ENCODE peak calls at places on chromosome X, in nine cellular contexts. J is effector memory CD8-positive, alpha-beta T cell; L is pons; X is cardiac fibroblast; G is M059J; C is activated CD4-positive, alpha-beta T cell treated with anti-CD3 and anti-CD28 coated beads, Interleukin-2, amount 50 U/mL, for 48 hours; E is nephron progenitor cell; T is cardiac muscle cell; O is left cardiac atrium. V is an unnamed sample.

GRCh38 chrX:49139713-49140112 is 16.2 kb upstream of the GPKOW start:
- DNase-seq in J (no peak), L (no peak), X (no peak), G (no peak), C (no peak), E (no peak), T (no peak), O (no peak), V (no peak)

GRCh38 chrX:47540754-47541538 is 20.1 kb upstream of the ARAF start:
- DNase-seq in J (no peak), L (peak; percentile 97), X (peak; percentile 93), G (peak; percentile 92), C (no peak), E (peak; percentile 47), T (peak; percentile 94), O (peak; percentile 73), V (peak; percentile 55)

GRCh38 chrX:51407520-51408409 is 75.1 kb downstream of the NUDT10 start:
- DNase-seq in J (no peak), L (no peak), X (no peak), G (no peak), C (no peak), E (no peak), T (no peak), O (no peak), V (no peak)

GRCh38 chrX:115560978-115561604 is at the start of gene PLS3:
- DNase-seq in J (no peak), L (peak; percentile 76), X (peak; percentile 88), G (peak; percentile 95), C (peak; percentile 6), E (peak; percentile 84), T (peak; percentile 92), O (peak; percentile 87), V (peak; percentile 61)

GRCh38 chrX:283115-283845 is 2.1 kb downstream of the PLCXD1 start:
- DNase-seq in J (peak; percentile 91), L (peak; percentile 94), X (peak; percentile 89), G (peak; percentile 86), C (peak; percentile 92), E (peak; percentile 91), T (peak; percentile 90), O (peak; percentile 91), V (peak; percentile 72)

GRCh38 chrX:131746491-131746968 is 202.7 kb downstream of the OR13H1 start:
- DNase-seq in J (no peak), L (no peak), X (no peak), G (peak; percentile 45), C (no peak), E (no peak), T (no peak), O (peak; percentile 86), V (peak; percentile 13)

GRCh38 chrX:103453655-103454054 is 65.6 kb downstream of the RAB40A start:
- DNase-seq in J (no peak), L (no peak), X (peak; percentile 97), G (peak; percentile 85), C (no peak), E (no peak), T (peak; percentile 90), O (no peak), V (peak; percentile 9)

GRCh38 chrX:50448565-50448964 is 22.1 kb downstream of the DGKK start:
- DNase-seq in J (no peak), L (no peak), X (peak; percentile 4), G (peak; percentile 31), C (no peak), E (no peak), T (no peak), O (no peak), V (peak; percentile 3)

GRCh38 chrX:151793886-151794285 is 59.3 kb downstream of the CNGA2 start:
- DNase-seq in J (no peak), L (no peak), X (no peak), G (peak; percentile 76), C (no peak), E (no peak), T (no peak), O (no peak), V (no peak)

GRCh38 chrX:19544693-19545305 is 29.5 kb upstream of the MAP3K15 start:
- DNase-seq in J (peak; percentile 34), L (peak; percentile 61), X (peak; percentile 66), G (peak; percentile 60), C (peak; percentile 29), E (peak; percentile 50), T (peak; percentile 70), O (no peak), V (peak; percentile 12)

GRCh38 chrX:110145305-110145704 is 142.4 kb downstream of the TMEM164 start:
- DNase-seq in J (no peak), L (no peak), X (no peak), G (no peak), C (no peak), E (no peak), T (no peak), O (no peak), V (no peak)

GRCh38 chrX:56795309-56795868 is 66.3 kb downstream of the NBDY start:
- DNase-seq in J (no peak), L (no peak), X (no peak), G (no peak), C (no peak), E (no peak), T (no peak), O (no peak), V (no peak)

GRCh38 chrX:103418811-103419210 is 42.5 kb downstream of the BEX3 start:
- DNase-seq in J (no peak), L (no peak), X (no peak), G (no peak), C (no peak), E (no peak), T (peak; percentile 24), O (no peak), V (no peak)

GRCh38 chrX:55924574-55924973 is 207.0 kb downstream of the RRAGB start:
- DNase-seq in J (no peak), L (no peak), X (no peak), G (no peak), C (no peak), E (no peak), T (no peak), O (no peak), V (no peak)

GRCh38 chrX:41666251-41666650 is 22.5 kb upstream of the GPR34 start:
- DNase-seq in J (no peak), L (no peak), X (peak; percentile 35), G (peak; percentile 3), C (peak; percentile 1), E (no peak), T (peak; percentile 60), O (no peak), V (no peak)

GRCh38 chrX:42530027-42530426 is 247.9 kb downstream of the PPP1R2C start:
- DNase-seq in J (no peak), L (no peak), X (peak; percentile 71), G (peak; percentile 84), C (no peak), E (no peak), T (peak; percentile 62), O (no peak), V (no peak)

GRCh38 chrX:132622130-132622529 is 133.3 kb upstream of the MBNL3 start:
- DNase-seq in J (no peak), L (no peak), X (peak; percentile 15), G (peak; percentile 56), C (peak; percentile 58), E (no peak), T (peak; percentile 39), O (peak; percentile 25), V (peak; percentile 10)

GRCh38 chrX:3939967-3940610 is 226.6 kb upstream of the PRKX start:
- DNase-seq in J (no peak), L (no peak), X (peak; percentile 14), G (peak; percentile 13), C (no peak), E (no peak), T (peak; percentile 11), O (no peak), V (no peak)

GRCh38 chrX:80578518-80579105 is 158.4 kb downstream of the TENT5D start:
- DNase-seq in J (no peak), L (peak; percentile 13), X (peak; percentile 42), G (peak; percentile 9), C (no peak), E (no peak), T (peak; percentile 27), O (no peak), V (peak; percentile 3)

GRCh38 chrX:9160698-9161329 is 126.9 kb upstream of the FAM9B start:
- DNase-seq in J (no peak), L (no peak), X (no peak), G (peak; percentile 62), C (no peak), E (no peak), T (no peak), O (no peak), V (no peak)

GRCh38 chrX:153662266-153662665 is 11.3 kb downstream of the PNCK start:
- DNase-seq in J (peak; percentile 50), L (no peak), X (peak; percentile 50), G (no peak), C (peak; percentile 67), E (peak; percentile 63), T (peak; percentile 33), O (peak; percentile 61), V (no peak)

GRCh38 chrX:50978920-50979660 is 68.6 kb downstream of the BMP15 start:
- DNase-seq in J (no peak), L (no peak), X (peak; percentile 0), G (no peak), C (no peak), E (no peak), T (no peak), O (no peak), V (no peak)

GRCh38 chrX:150037041-150037440 is 98.8 kb upstream of the EOLA2 start:
- DNase-seq in J (no peak), L (no peak), X (peak; percentile 50), G (peak; percentile 77), C (no peak), E (no peak), T (peak; percentile 8), O (no peak), V (no peak)

GRCh38 chrX:1534321-1535168 is 2.4 kb downstream of the P2RY8 start:
- DNase-seq in J (peak; percentile 46), L (no peak), X (no peak), G (no peak), C (peak; percentile 53), E (peak; percentile 16), T (no peak), O (no peak), V (no peak)

GRCh38 chrX:74578137-74578536 is 36.3 kb downstream of the RLIM start:
- DNase-seq in J (no peak), L (no peak), X (no peak), G (no peak), C (no peak), E (no peak), T (no peak), O (no peak), V (no peak)

V was measured in H54.